ENCODE peak calls at places on chromosomes 7 and 10, in seven cellular contexts. D is IMR-90, E is iPS DF 6.9, W is endodermal cell, T is left ventricle myocardium inferior, G is tibial nerve, F is upper lobe of right lung. V is an unnamed sample. For H3K4me1, the result is how much of the 10 kb centered on the place peaks cover.

GRCh38 chr10:78318305-78318704 is 284.6 kb downstream of the RPS24 start:
- DNase-seq in D (no peak), E (no peak), W (no peak), T (no peak), G (no peak), F (no peak), V (no peak)

GRCh38 chr10:80509403-80510161 is 28.1 kb upstream of the SH2D4B start:
- DNase-seq in D (peak), E (no peak), W (peak), T (peak), G (no peak), F (no peak), V (no peak)

GRCh38 chr10:22598488-22598887 is 115.9 kb downstream of the PIP4K2A start:
- DNase-seq in D (no peak), E (no peak), W (no peak), T (no peak), G (no peak), F (no peak), V (no peak)

GRCh38 chr7:1665721-1666250 is 4.3 kb upstream of the ELFN1 start:
- DNase-seq in D (peak), E (no peak), W (peak), T (peak), G (no peak), F (peak), V (peak)

GRCh38 chr7:96089511-96089910 is 232.4 kb downstream of the SLC25A13 start:
- DNase-seq in D (no peak), E (no peak), W (no peak), T (no peak), G (no peak), F (no peak), V (no peak)

GRCh38 chr7:139840776-139841175 is 11.7 kb downstream of the TBXAS1 start:
- DNase-seq in D (no peak), E (no peak), W (no peak), T (no peak), G (no peak), F (no peak), V (no peak)

GRCh38 chr10:93028881-93029280 is 31.7 kb upstream of the CYP26C1 start:
- DNase-seq in D (peak), E (no peak), W (no peak), T (no peak), G (no peak), F (no peak), V (no peak)

GRCh38 chr7:21617916-21618390 is 75.1 kb downstream of the DNAH11 start:
- DNase-seq in D (peak), E (no peak), W (no peak), T (peak), G (peak), F (no peak), V (peak)

GRCh38 chr7:148862481-148862880 is 21.6 kb downstream of the EZH2 start:
- DNase-seq in D (no peak), E (no peak), W (no peak), T (no peak), G (no peak), F (no peak), V (no peak)

GRCh38 chr10:96509017-96509641 is 4.6 kb downstream of the TLL2 start:
- DNase-seq in D (peak), E (peak), W (peak), T (no peak), G (no peak), F (no peak), V (no peak)

GRCh38 chr7:134724606-134725005 is 54.8 kb upstream of the CALD1 start:
- DNase-seq in D (peak), E (no peak), W (peak), T (no peak), G (no peak), F (no peak), V (no peak)

GRCh38 chr10:104415526-104416165 is 62.0 kb downstream of the CFAP58 start:
- DNase-seq in D (no peak), E (no peak), W (no peak), T (no peak), G (no peak), F (no peak), V (no peak)

GRCh38 chr7:40213291-40213690 is 78.5 kb downstream of the SUGCT start:
- DNase-seq in D (no peak), E (no peak), W (no peak), T (no peak), G (no peak), F (no peak), V (no peak)

GRCh38 chr7:157019718-157020451 is 9.4 kb upstream of the MNX1 start:
- DNase-seq in D (no peak), E (no peak), W (peak), T (no peak), G (no peak), F (peak), V (no peak)

GRCh38 chr10:6218692-6219493 is 16.2 kb downstream of the PFKFB3 start:
- DNase-seq in D (peak), E (no peak), W (no peak), T (no peak), G (no peak), F (no peak), V (no peak)

GRCh38 chr7:16428672-16429071 is 7.3 kb upstream of the CRPPA start:
- DNase-seq in D (peak), E (no peak), W (no peak), T (no peak), G (no peak), F (no peak), V (no peak)

GRCh38 chr10:123847686-123848432 is 43.7 kb downstream of the CPXM2 start:
- DNase-seq in D (no peak), E (no peak), W (no peak), T (no peak), G (no peak), F (no peak), V (no peak)

GRCh38 chr10:20240643-20241042 is 424.4 kb downstream of the PLXDC2 start:
- DNase-seq in D (no peak), E (no peak), W (no peak), T (no peak), G (no peak), F (no peak), V (no peak)

GRCh38 chr10:116765549-116766162 is 23.3 kb upstream of the HSPA12A start:
- DNase-seq in D (no peak), E (no peak), W (no peak), T (no peak), G (no peak), F (peak), V (no peak)

GRCh38 chr10:110667620-110668343 is 23.6 kb downstream of the RBM20 start:
- DNase-seq in D (no peak), E (no peak), W (peak), T (no peak), G (no peak), F (no peak), V (peak)

GRCh38 chr10:24680647-24681475 is 42.8 kb downstream of the ARHGAP21 start:
- DNase-seq in D (peak), E (no peak), W (no peak), T (no peak), G (no peak), F (no peak), V (no peak)

GRCh38 chr10:110865184-110865803 is 6.4 kb upstream of the PDCD4 start:
- DNase-seq in D (peak), E (no peak), W (no peak), T (no peak), G (no peak), F (no peak), V (no peak)

GRCh38 chr7:96126382-96126781 is 195.5 kb downstream of the SLC25A13 start:
- DNase-seq in D (no peak), E (no peak), W (no peak), T (no peak), G (no peak), F (no peak), V (no peak)

GRCh38 chr7:108525327-108525984 is 479 bp downstream of the PNPLA8 start:
- DNase-seq in D (peak), E (peak), W (peak), T (peak), G (no peak), F (no peak), V (peak)

GRCh38 chr7:2083362-2083761 is 149.4 kb downstream of the MAD1L1 start:
- DNase-seq in D (no peak), E (no peak), W (no peak), T (no peak), G (no peak), F (no peak), V (no peak)

GRCh38 chr10:96540240-96540639 is 26.5 kb upstream of the TLL2 start:
- DNase-seq in D (no peak), E (no peak), W (no peak), T (no peak), G (no peak), F (no peak), V (no peak)

GRCh38 chr7:74032191-74032490 is 4.2 kb downstream of the ELN start:
- DNase-seq in D (peak), E (no peak), W (no peak), T (peak), G (peak), F (no peak), V (peak)

GRCh38 chr7:129657363-129657762 is 45.8 kb downstream of the NRF1 start:
- DNase-seq in D (no peak), E (no peak), W (no peak), T (no peak), G (no peak), F (no peak), V (no peak)

GRCh38 chr10:104330168-104331117 is 7.8 kb downstream of the ITPRIP start:
- DNase-seq in D (peak), E (no peak), W (peak), T (no peak), G (peak), F (no peak), V (peak)

GRCh38 chr10:24313233-24313632 is 104.3 kb downstream of the KIAA1217 start:
- DNase-seq in D (no peak), E (no peak), W (no peak), T (no peak), G (no peak), F (no peak), V (no peak)

GRCh38 chr7:12549106-12549505 is 21.4 kb upstream of the SCIN start:
- DNase-seq in D (peak), E (no peak), W (no peak), T (no peak), G (no peak), F (no peak), V (no peak)

GRCh38 chr7:104986623-104987259 is 27.3 kb upstream of the KMT2E start:
- DNase-seq in D (no peak), E (no peak), W (no peak), T (no peak), G (no peak), F (no peak), V (no peak)

GRCh38 chr7:104993217-104993857 is 20.7 kb upstream of the KMT2E start:
- DNase-seq in D (no peak), E (no peak), W (no peak), T (no peak), G (no peak), F (no peak), V (no peak)

GRCh38 chr7:104985259-104985617 is 28.8 kb upstream of the KMT2E start:
- DNase-seq in D (no peak), E (no peak), W (no peak), T (no peak), G (no peak), F (no peak), V (no peak)

GRCh38 chr7:104990983-104991382 is 23.0 kb upstream of the KMT2E start:
- DNase-seq in D (no peak), E (no peak), W (no peak), T (no peak), G (no peak), F (no peak), V (no peak)
- H3K4me1 ChIP-seq in D (under half), E (under half), W (under half), T (under half), G (under half), F (under half), V (under half)

GRCh38 chr7:30986331-30986730 is 22.6 kb downstream of the GHRHR start:
- DNase-seq in D (no peak), E (no peak), W (no peak), T (no peak), G (no peak), F (no peak), V (no peak)
- H3K4me1 ChIP-seq in D (under half), E (under half), W (under half), T (under half), G (under half), F (under half), V (under half)

DNA sequence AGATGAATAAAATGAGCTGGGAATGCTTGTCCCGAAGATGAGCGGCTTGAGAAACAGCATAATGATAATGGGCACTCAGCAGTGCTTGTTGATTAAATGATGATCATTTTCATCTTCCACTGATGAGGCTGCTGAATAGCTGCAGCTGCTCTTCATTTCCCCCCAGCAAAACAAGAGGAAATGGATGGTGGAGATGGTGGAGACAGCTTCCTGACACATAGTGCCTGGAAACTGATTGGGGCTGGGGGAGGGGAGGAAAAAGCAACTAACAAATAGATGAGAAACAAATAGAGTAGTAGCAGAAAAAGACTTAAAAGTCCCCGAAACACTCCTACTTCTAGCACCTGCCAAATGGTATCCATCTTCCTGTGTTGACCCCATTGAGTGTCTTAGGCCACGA is 41.4 kb downstream of the MRC1 start:
- DNase-seq in D (no peak), E (no peak), W (no peak), T (no peak), G (no peak), F (no peak), V (no peak)
- H3K4me1 ChIP-seq in D (under half), E (under half), W (under half), T (under half), G (under half), F (under half), V (under half)

GRCh38 chr10:102776779-102777417 is 33.1 kb downstream of the WBP1L start:
- DNase-seq in D (peak), E (no peak), W (peak), T (peak), G (peak), F (peak), V (peak)
- H3K4me1 ChIP-seq in D (under half), E (under half), W (under half), T (half or more), G (half or more), F (half or more), V (half or more)

GRCh38 chr7:19397917-19398316 is 252.7 kb upstream of the FERD3L start:
- DNase-seq in D (peak), E (no peak), W (no peak), T (no peak), G (no peak), F (no peak), V (no peak)
- H3K4me1 ChIP-seq in D (under half), E (under half), W (under half), T (under half), G (under half), F (under half), V (under half)

DNA sequence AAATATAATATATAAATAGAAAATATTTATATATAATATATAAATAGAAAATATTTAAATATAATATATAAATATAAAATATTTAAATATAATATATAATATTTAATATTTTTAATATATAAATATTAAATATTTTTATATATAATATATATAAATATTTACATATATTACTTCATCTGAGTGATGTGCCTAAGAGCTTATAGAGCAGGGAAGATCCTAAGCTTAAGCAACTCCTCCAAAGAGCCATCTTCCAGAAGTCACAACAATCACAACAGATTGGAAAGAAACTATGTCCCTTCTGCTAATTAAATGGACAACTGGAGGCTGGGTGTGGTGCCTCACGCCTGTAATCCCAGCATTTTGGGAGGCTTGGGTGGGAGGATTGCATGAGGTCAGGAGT is 198.9 kb downstream of the SKIDA1 start:
- DNase-seq in D (no peak), E (no peak), W (no peak), T (no peak), G (no peak), F (no peak), V (no peak)
- H3K4me1 ChIP-seq in D (under half), E (under half), W (under half), T (under half), G (under half), F (under half), V (under half)

DNA sequence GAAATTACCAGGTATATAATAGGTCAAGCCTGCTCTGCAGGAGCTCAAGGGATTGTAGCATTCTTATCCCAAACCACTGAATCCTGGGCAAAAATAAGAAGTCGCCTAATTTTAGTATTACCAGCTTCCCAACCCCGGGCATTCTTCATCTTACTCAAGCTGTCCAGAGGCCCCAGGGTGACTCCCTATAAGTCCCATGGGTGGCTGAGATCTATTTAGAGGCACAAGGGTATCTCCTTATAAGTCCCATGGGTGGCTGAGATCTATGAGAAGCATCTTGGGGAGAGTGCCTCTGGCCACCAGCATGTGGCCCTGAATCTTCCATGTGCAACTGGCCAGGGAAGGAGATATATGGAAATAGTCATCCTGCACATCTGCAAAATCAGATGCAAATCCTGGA is 38.9 kb downstream of the PRSS2 start:
- DNase-seq in D (no peak), E (no peak), W (peak), T (no peak), G (no peak), F (no peak), V (no peak)
- H3K4me1 ChIP-seq in D (under half), E (under half), W (under half), T (under half), G (under half), F (under half), V (under half)

GRCh38 chr10:62075414-62075813 is 173.9 kb downstream of the ARID5B start:
- DNase-seq in D (no peak), E (no peak), W (no peak), T (no peak), G (no peak), F (no peak), V (peak)

GRCh38 chr10:62079885-62080559 is 178.5 kb downstream of the ARID5B start:
- DNase-seq in D (no peak), E (no peak), W (no peak), T (no peak), G (no peak), F (no peak), V (no peak)

GRCh38 chr10:62075912-62076311 is 174.4 kb downstream of the ARID5B start:
- DNase-seq in D (no peak), E (no peak), W (no peak), T (no peak), G (no peak), F (no peak), V (no peak)

GRCh38 chr10:62076872-62077271 is 175.4 kb downstream of the ARID5B start:
- DNase-seq in D (peak), E (no peak), W (no peak), T (no peak), G (no peak), F (no peak), V (no peak)

GRCh38 chr10:62077330-62078015 is 176.0 kb downstream of the ARID5B start:
- DNase-seq in D (no peak), E (no peak), W (no peak), T (no peak), G (no peak), F (no peak), V (no peak)
- H3K4me1 ChIP-seq in D (under half), E (under half), W (under half), T (half or more), G (half or more), F (under half), V (half or more)

GRCh38 chr7:113199841-113200240 is 81.5 kb upstream of the SMIM30 start:
- DNase-seq in D (peak), E (no peak), W (no peak), T (no peak), G (no peak), F (no peak), V (no peak)
- H3K4me1 ChIP-seq in D (under half), E (under half), W (under half), T (under half), G (under half), F (under half), V (under half)

DNA sequence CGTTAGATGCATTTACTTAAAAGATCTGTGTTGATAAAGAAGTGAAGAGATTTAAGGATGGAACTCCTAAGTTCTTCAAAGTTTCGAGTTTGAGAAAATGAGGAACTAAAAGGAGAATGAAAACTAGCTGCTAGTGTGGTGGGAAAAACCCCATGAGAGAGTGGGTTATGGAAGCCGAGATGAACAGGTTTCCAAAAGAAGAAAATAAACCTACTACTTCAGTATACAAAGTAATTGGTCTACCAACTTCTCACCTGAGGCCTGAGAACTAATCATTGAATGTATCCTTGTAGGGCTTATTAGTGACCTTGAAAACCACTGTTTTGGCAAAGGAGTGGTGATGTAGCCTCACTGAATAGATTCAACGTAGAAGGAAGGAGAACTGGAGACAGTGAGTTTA is 51.0 kb downstream of the CH25H start:
- DNase-seq in D (no peak), E (no peak), W (no peak), T (no peak), G (no peak), F (no peak), V (no peak)
- H3K4me1 ChIP-seq in D (under half), E (under half), W (under half), T (under half), G (under half), F (under half), V (under half)

V was measured in heart left ventricle.